ENCODE peak calls at places on chromosomes 5 and 9, in four cellular contexts. G is posterior cingulate gyrus, S is mammary epithelial cell, N is AG04450. Z is an unnamed sample.

GRCh38 chr5:179765400-179765799 is 28.4 kb upstream of the LTC4S start:
- DNase-seq in G (no peak), S (peak; percentile 80), N (no peak), Z (no peak)

GRCh38 chr5:105409695-105410094 is 1847.1 kb upstream of the NUDT12 start:
- DNase-seq in G (no peak), S (no peak), N (no peak), Z (no peak)

GRCh38 chr5:120476063-120476462 is 12.0 kb downstream of the PRR16 start:
- DNase-seq in G (no peak), S (no peak), N (no peak), Z (no peak)

GRCh38 chr5:158287643-158288228 is 428.8 kb upstream of the CLINT1 start:
- DNase-seq in G (no peak), S (peak; percentile 52), N (peak; percentile 6), Z (no peak)

GRCh38 chr5:107889387-107889786 is 218.7 kb upstream of the EFNA5 start:
- DNase-seq in G (no peak), S (no peak), N (no peak), Z (no peak)

GRCh38 chr9:14245901-14246525 is 67.9 kb downstream of the NFIB start:
- DNase-seq in G (no peak), S (no peak), N (no peak), Z (no peak)

GRCh38 chr9:35114921-35115341 is 731 bp downstream of the ATOSB start:
- DNase-seq in G (no peak), S (peak; percentile 59), N (no peak), Z (peak; percentile 30)

GRCh38 chr5:138408023-138408422 is 30.8 kb upstream of the REEP2 start:
- DNase-seq in G (no peak), S (no peak), N (no peak), Z (no peak)

GRCh38 chr9:100933656-100934055 is 94.9 kb upstream of the PLPPR1 start:
- DNase-seq in G (no peak), S (peak; percentile 61), N (no peak), Z (no peak)

GRCh38 chr5:112830378-112830777 is 30.7 kb upstream of the SRP19 start:
- DNase-seq in G (no peak), S (no peak), N (no peak), Z (no peak)

GRCh38 chr5:926416-927171 is 33.9 kb downstream of the TRIP13 start:
- DNase-seq in G (no peak), S (no peak), N (no peak), Z (no peak)

GRCh38 chr9:86546712-86547111 is 192.5 kb upstream of the TUT7 start:
- DNase-seq in G (no peak), S (no peak), N (no peak), Z (no peak)

GRCh38 chr9:86079421-86080111 is 19.8 kb downstream of the GOLM1 start:
- DNase-seq in G (no peak), S (no peak), N (no peak), Z (no peak)

GRCh38 chr9:89701221-89701798 is 96.5 kb downstream of the GADD45G start:
- DNase-seq in G (no peak), S (no peak), N (no peak), Z (peak; percentile 54)

GRCh38 chr9:19074836-19075235 is 25.6 kb downstream of the RRAGA start:
- DNase-seq in G (no peak), S (peak; percentile 70), N (no peak), Z (no peak)

GRCh38 chr9:121619566-121619965 is 31.9 kb upstream of the DAB2IP start:
- DNase-seq in G (no peak), S (no peak), N (no peak), Z (no peak)

GRCh38 chr5:75522025-75522424 is 10.3 kb downstream of the POLK start:
- DNase-seq in G (no peak), S (no peak), N (no peak), Z (no peak)